ENCODE peak calls at places on chromosomes 1 and 21, in four cellular contexts. H is stimulated activated CD4-positive, alpha-beta T cell treated with anti-CD3 and anti-CD28 coated beads, Interleukin-2, amount 100 ng/mL, for 48 hours; D is coronary artery; J is GM10248. R is an unnamed sample.
A peak's percentile ranks its signal among the peaks of the same experiment; 100 is the strongest.

GRCh38 chr21:36104306-36105300 is 30.3 kb upstream of the CBR3 start:
- DNase-seq in D (no peak), H (peak; percentile 44), J (no peak), R (no peak)

GRCh38 chr21:15848632-15849031 is 118.8 kb downstream of the USP25 start:
- DNase-seq in D (no peak), H (no peak), J (no peak), R (no peak)

GRCh38 chr1:207314836-207315235 is 6.6 kb upstream of the CD55 start:
- DNase-seq in D (no peak), H (no peak), J (no peak), R (no peak)

GRCh38 chr1:18530567-18531502 is 50.1 kb downstream of the KLHDC7A start:
- DNase-seq in H (no peak), D (peak; percentile 31), J (no peak), R (no peak)

GRCh38 chr1:9822490-9822889 is 1.3 kb downstream of the CLSTN1 start:
- DNase-seq in J (no peak), D (no peak), H (no peak), R (no peak)

GRCh38 chr21:28885853-28886177 is 106.9 kb downstream of the LTN1 start:
- DNase-seq in D (no peak), J (no peak), H (no peak), R (no peak)

GRCh38 chr1:104706631-104707147 is 957.0 kb downstream of the AMY1C start:
- DNase-seq in H (no peak), J (no peak), D (no peak), R (no peak)

GRCh38 chr1:67987046-67987799 is 63.2 kb downstream of the DIRAS3 start:
- DNase-seq in H (no peak), D (no peak), J (no peak), R (no peak)

GRCh38 chr1:198623920-198624647 is 14.8 kb upstream of the PTPRC start:
- DNase-seq in D (no peak), J (no peak), H (no peak), R (no peak)

GRCh38 chr1:51343624-51344023 is 13.3 kb upstream of the TTC39A start:
- DNase-seq in J (no peak), H (no peak), D (no peak), R (no peak)

GRCh38 chr1:215793210-215793609 is 226.1 kb downstream of the KCTD3 start:
- DNase-seq in D (no peak), J (no peak), H (no peak), R (peak; percentile 5)

GRCh38 chr1:231493421-231494185 is 34.9 kb upstream of the TSNAX start:
- DNase-seq in J (peak; percentile 27), H (no peak), D (no peak), R (peak; percentile 24)

GRCh38 chr21:45638707-45639106 is 4.8 kb upstream of the PCBP3 start:
- DNase-seq in J (no peak), D (no peak), H (no peak), R (no peak)

GRCh38 chr1:178518894-178519293 is 6.0 kb downstream of the TEX35 start:
- DNase-seq in H (no peak), D (no peak), J (no peak), R (no peak)